ENCODE peak calls at places on chromosomes 6 and 20, in five cellular contexts. N is fibroblast of mammary gland; U is astrocyte; D is activated CD4-positive, alpha-beta T cell treated with anti-CD3 and anti-CD28 coated beads for 36 hours; C is pancreas. K is an unnamed sample.

GRCh38 chr6:24879351-24879750 is 56.4 kb downstream of the RIPOR2 start:
- DNase-seq in N (no peak), U (no peak), D (no peak), C (no peak), K (no peak)

GRCh38 chr6:7939186-7939863 is 28.7 kb upstream of the TXNDC5 start:
- DNase-seq in N (peak), U (no peak), D (no peak), C (no peak), K (no peak)

GRCh38 chr6:135299256-135299655 is 118.1 kb downstream of the MYB start:
- DNase-seq in N (peak), U (peak), D (no peak), C (no peak), K (no peak)

GRCh38 chr6:139640911-139641310 is 266.5 kb upstream of the CITED2 start:
- DNase-seq in N (no peak), U (no peak), D (no peak), C (no peak), K (no peak)

GRCh38 chr20:51233345-51233744 is 210.4 kb upstream of the KCNG1 start:
- DNase-seq in N (no peak), U (no peak), D (no peak), C (no peak), K (no peak)

GRCh38 chr20:50655325-50655880 is 35.9 kb downstream of the RIPOR3 start:
- DNase-seq in N (peak), U (peak), D (no peak), C (no peak), K (no peak)

GRCh38 chr6:134230087-134230717 is 87.7 kb downstream of the SGK1 start:
- DNase-seq in N (no peak), U (no peak), D (no peak), C (no peak), K (no peak)

GRCh38 chr6:130912451-130912850 is 85.2 kb downstream of the SMLR1 start:
- DNase-seq in N (no peak), U (no peak), D (no peak), C (no peak), K (no peak)

GRCh38 chr20:18250237-18250636 is 38.1 kb upstream of the ZNF133 start:
- DNase-seq in N (no peak), U (no peak), D (no peak), C (no peak), K (no peak)

GRCh38 chr6:112251170-112251945 is 3.0 kb downstream of the LAMA4 start:
- DNase-seq in N (peak), U (peak), D (no peak), C (no peak), K (no peak)

GRCh38 chr20:48728042-48728837 is 99.6 kb downstream of the PREX1 start:
- DNase-seq in N (no peak), U (no peak), D (no peak), C (no peak), K (no peak)

GRCh38 chr6:31158863-31159855 is 770 bp downstream of the TCF19 start:
- DNase-seq in N (peak), U (peak), D (peak), C (no peak), K (no peak)

GRCh38 chr6:128256100-128256499 is 264.3 kb downstream of the PTPRK start:
- DNase-seq in N (no peak), U (no peak), D (no peak), C (no peak), K (no peak)

GRCh38 chr20:12925214-12925755 is 83.5 kb upstream of the SPTLC3 start:
- DNase-seq in N (peak), U (peak), D (peak), C (peak), K (peak)

GRCh38 chr6:44388135-44388487 is 605 bp downstream of the CDC5L start:
- DNase-seq in N (no peak), U (no peak), D (no peak), C (no peak), K (no peak)

GRCh38 chr20:47272893-47273590 is 83.5 kb downstream of the ZMYND8 start:
- DNase-seq in N (peak), U (peak), D (peak), C (no peak), K (peak)

GRCh38 chr20:5065489-5066383 is 54.0 kb downstream of the PCNA start:
- DNase-seq in N (peak), U (peak), D (peak), C (peak), K (no peak)

GRCh38 chr6:29552512-29553051 is 7.0 kb downstream of the UBD start:
- DNase-seq in N (peak), U (peak), D (no peak), C (no peak), K (peak)

GRCh38 chr20:25574411-25574810 is 10.9 kb downstream of the NINL start:
- DNase-seq in N (peak), U (peak), D (no peak), C (no peak), K (no peak)

GRCh38 chr6:100283288-100283687 is 181.4 kb downstream of the SIM1 start:
- DNase-seq in N (peak), U (peak), D (no peak), C (no peak), K (no peak)